ENCODE peak calls at places on chromosomes 12 and 14, in eight cellular contexts. One of them, this sample, is unnamed.

GRCh38 chr14:94005324-94005723 is 8.2 kb downstream of the CCDC197 start:
- DNase-seq in ELF-1: no peak
- DNase-seq in transverse colon: no peak
- DNase-seq in glomerular endothelial cell: no peak
- DNase-seq in stimulated activated CD8-positive, alpha-beta memory T cell treated with anti-CD3 and anti-CD28 coated beads, Interleukin-2, amount 100 ng/mL, for 1 hour: no peak
- DNase-seq in Caki2: no peak
- DNase-seq in AG08395: no peak
- DNase-seq in SW480: no peak
- DNase-seq in this sample: no peak

GRCh38 chr12:49892732-49893317 is 10.9 kb downstream of the FAIM2 start:
- DNase-seq in stimulated activated CD8-positive, alpha-beta memory T cell treated with anti-CD3 and anti-CD28 coated beads, Interleukin-2, amount 100 ng/mL, for 1 hour: no peak
- DNase-seq in transverse colon: no peak
- DNase-seq in Caki2: no peak
- DNase-seq in glomerular endothelial cell: no peak
- DNase-seq in AG08395: no peak
- DNase-seq in ELF-1: no peak
- DNase-seq in SW480: no peak
- DNase-seq in this sample: no peak

GRCh38 chr14:76080009-76080408 is 71.7 kb upstream of the GPATCH2L start:
- DNase-seq in stimulated activated CD8-positive, alpha-beta memory T cell treated with anti-CD3 and anti-CD28 coated beads, Interleukin-2, amount 100 ng/mL, for 1 hour: no peak
- DNase-seq in transverse colon: no peak
- DNase-seq in ELF-1: no peak
- DNase-seq in SW480: no peak
- DNase-seq in glomerular endothelial cell: no peak
- DNase-seq in AG08395: no peak
- DNase-seq in Caki2: no peak
- DNase-seq in this sample: no peak

GRCh38 chr14:89918721-89919120 is 35.8 kb downstream of the EFCAB11 start:
- DNase-seq in glomerular endothelial cell: no peak
- DNase-seq in stimulated activated CD8-positive, alpha-beta memory T cell treated with anti-CD3 and anti-CD28 coated beads, Interleukin-2, amount 100 ng/mL, for 1 hour: no peak
- DNase-seq in SW480: no peak
- DNase-seq in ELF-1: no peak
- DNase-seq in Caki2: no peak
- DNase-seq in AG08395: no peak
- DNase-seq in transverse colon: no peak
- DNase-seq in this sample: no peak

GRCh38 chr12:77102691-77103090 is 37.3 kb upstream of the E2F7 start:
- DNase-seq in glomerular endothelial cell: no peak
- DNase-seq in Caki2: peak
- DNase-seq in stimulated activated CD8-positive, alpha-beta memory T cell treated with anti-CD3 and anti-CD28 coated beads, Interleukin-2, amount 100 ng/mL, for 1 hour: no peak
- DNase-seq in transverse colon: no peak
- DNase-seq in AG08395: peak
- DNase-seq in ELF-1: no peak
- DNase-seq in SW480: peak
- DNase-seq in this sample: no peak

GRCh38 chr14:27528328-27528727 is 930.5 kb upstream of the NOVA1 start:
- DNase-seq in ELF-1: no peak
- DNase-seq in AG08395: no peak
- DNase-seq in transverse colon: no peak
- DNase-seq in stimulated activated CD8-positive, alpha-beta memory T cell treated with anti-CD3 and anti-CD28 coated beads, Interleukin-2, amount 100 ng/mL, for 1 hour: no peak
- DNase-seq in glomerular endothelial cell: peak
- DNase-seq in Caki2: peak
- DNase-seq in SW480: peak
- DNase-seq in this sample: no peak

GRCh38 chr12:123267991-123268843 is 3.4 kb downstream of the CDK2AP1 start:
- DNase-seq in AG08395: no peak
- DNase-seq in transverse colon: peak
- DNase-seq in SW480: no peak
- DNase-seq in Caki2: no peak
- DNase-seq in ELF-1: no peak
- DNase-seq in glomerular endothelial cell: no peak
- DNase-seq in stimulated activated CD8-positive, alpha-beta memory T cell treated with anti-CD3 and anti-CD28 coated beads, Interleukin-2, amount 100 ng/mL, for 1 hour: no peak
- DNase-seq in this sample: no peak

GRCh38 chr12:41653386-41654110 is 465.4 kb downstream of the PDZRN4 start:
- DNase-seq in ELF-1: no peak
- DNase-seq in transverse colon: no peak
- DNase-seq in glomerular endothelial cell: no peak
- DNase-seq in SW480: no peak
- DNase-seq in AG08395: no peak
- DNase-seq in Caki2: no peak
- DNase-seq in stimulated activated CD8-positive, alpha-beta memory T cell treated with anti-CD3 and anti-CD28 coated beads, Interleukin-2, amount 100 ng/mL, for 1 hour: no peak
- DNase-seq in this sample: no peak

GRCh38 chr14:101734241-101734847 is 27.2 kb upstream of the PPP2R5C start:
- DNase-seq in stimulated activated CD8-positive, alpha-beta memory T cell treated with anti-CD3 and anti-CD28 coated beads, Interleukin-2, amount 100 ng/mL, for 1 hour: no peak
- DNase-seq in transverse colon: no peak
- DNase-seq in glomerular endothelial cell: no peak
- DNase-seq in SW480: no peak
- DNase-seq in ELF-1: no peak
- DNase-seq in AG08395: no peak
- DNase-seq in Caki2: no peak
- DNase-seq in this sample: no peak

GRCh38 chr12:113403435-113404415 is at the start of gene SDS:
- DNase-seq in Caki2: no peak
- DNase-seq in transverse colon: peak
- DNase-seq in SW480: no peak
- DNase-seq in stimulated activated CD8-positive, alpha-beta memory T cell treated with anti-CD3 and anti-CD28 coated beads, Interleukin-2, amount 100 ng/mL, for 1 hour: no peak
- DNase-seq in ELF-1: no peak
- DNase-seq in AG08395: no peak
- DNase-seq in glomerular endothelial cell: no peak
- DNase-seq in this sample: peak

GRCh38 chr12:105214141-105214540 is 21.8 kb downstream of the APPL2 start:
- DNase-seq in ELF-1: no peak
- DNase-seq in transverse colon: no peak
- DNase-seq in glomerular endothelial cell: no peak
- DNase-seq in stimulated activated CD8-positive, alpha-beta memory T cell treated with anti-CD3 and anti-CD28 coated beads, Interleukin-2, amount 100 ng/mL, for 1 hour: no peak
- DNase-seq in Caki2: peak
- DNase-seq in SW480: peak
- DNase-seq in AG08395: peak
- DNase-seq in this sample: no peak

GRCh38 chr12:65171073-65171472 is 1.7 kb downstream of the LEMD3 start:
- DNase-seq in transverse colon: no peak
- DNase-seq in AG08395: no peak
- DNase-seq in glomerular endothelial cell: no peak
- DNase-seq in stimulated activated CD8-positive, alpha-beta memory T cell treated with anti-CD3 and anti-CD28 coated beads, Interleukin-2, amount 100 ng/mL, for 1 hour: no peak
- DNase-seq in Caki2: no peak
- DNase-seq in ELF-1: no peak
- DNase-seq in SW480: no peak
- DNase-seq in this sample: no peak

GRCh38 chr12:105278043-105278697 is 42.2 kb upstream of the APPL2 start:
- DNase-seq in transverse colon: no peak
- DNase-seq in SW480: no peak
- DNase-seq in glomerular endothelial cell: no peak
- DNase-seq in AG08395: peak
- DNase-seq in stimulated activated CD8-positive, alpha-beta memory T cell treated with anti-CD3 and anti-CD28 coated beads, Interleukin-2, amount 100 ng/mL, for 1 hour: no peak
- DNase-seq in Caki2: no peak
- DNase-seq in ELF-1: no peak
- DNase-seq in this sample: no peak

GRCh38 chr12:43436597-43436996 is 115.4 kb downstream of the ADAMTS20 start:
- DNase-seq in SW480: no peak
- DNase-seq in AG08395: no peak
- DNase-seq in Caki2: no peak
- DNase-seq in ELF-1: no peak
- DNase-seq in transverse colon: no peak
- DNase-seq in stimulated activated CD8-positive, alpha-beta memory T cell treated with anti-CD3 and anti-CD28 coated beads, Interleukin-2, amount 100 ng/mL, for 1 hour: no peak
- DNase-seq in glomerular endothelial cell: no peak
- DNase-seq in this sample: no peak

GRCh38 chr14:103317251-103317650 is 16.8 kb upstream of the EIF5 start:
- DNase-seq in ELF-1: no peak
- DNase-seq in transverse colon: no peak
- DNase-seq in AG08395: no peak
- DNase-seq in Caki2: no peak
- DNase-seq in SW480: no peak
- DNase-seq in glomerular endothelial cell: no peak
- DNase-seq in stimulated activated CD8-positive, alpha-beta memory T cell treated with anti-CD3 and anti-CD28 coated beads, Interleukin-2, amount 100 ng/mL, for 1 hour: no peak
- DNase-seq in this sample: no peak

GRCh38 chr12:68269727-68270126 is 16.3 kb upstream of the IL22 start:
- DNase-seq in transverse colon: no peak
- DNase-seq in Caki2: no peak
- DNase-seq in stimulated activated CD8-positive, alpha-beta memory T cell treated with anti-CD3 and anti-CD28 coated beads, Interleukin-2, amount 100 ng/mL, for 1 hour: no peak
- DNase-seq in SW480: no peak
- DNase-seq in glomerular endothelial cell: no peak
- DNase-seq in AG08395: no peak
- DNase-seq in ELF-1: no peak
- DNase-seq in this sample: no peak

GRCh38 chr12:50537538-50537919 is 32.7 kb downstream of the DIP2B start:
- DNase-seq in SW480: peak
- DNase-seq in transverse colon: no peak
- DNase-seq in ELF-1: no peak
- DNase-seq in AG08395: peak
- DNase-seq in Caki2: peak
- DNase-seq in stimulated activated CD8-positive, alpha-beta memory T cell treated with anti-CD3 and anti-CD28 coated beads, Interleukin-2, amount 100 ng/mL, for 1 hour: no peak
- DNase-seq in glomerular endothelial cell: no peak
- DNase-seq in this sample: no peak

GRCh38 chr12:100733817-100734593 is 60.6 kb upstream of the ANO4 start:
- DNase-seq in SW480: peak
- DNase-seq in ELF-1: no peak
- DNase-seq in AG08395: peak
- DNase-seq in stimulated activated CD8-positive, alpha-beta memory T cell treated with anti-CD3 and anti-CD28 coated beads, Interleukin-2, amount 100 ng/mL, for 1 hour: no peak
- DNase-seq in transverse colon: no peak
- DNase-seq in glomerular endothelial cell: peak
- DNase-seq in Caki2: peak
- DNase-seq in this sample: no peak

GRCh38 chr12:18955594-18955993 is 173.9 kb upstream of the PLEKHA5 start:
- DNase-seq in Caki2: no peak
- DNase-seq in stimulated activated CD8-positive, alpha-beta memory T cell treated with anti-CD3 and anti-CD28 coated beads, Interleukin-2, amount 100 ng/mL, for 1 hour: no peak
- DNase-seq in AG08395: peak
- DNase-seq in transverse colon: no peak
- DNase-seq in glomerular endothelial cell: no peak
- DNase-seq in ELF-1: no peak
- DNase-seq in SW480: no peak
- DNase-seq in this sample: no peak

GRCh38 chr12:20695232-20695631 is at the start of gene SLCO1C1:
- DNase-seq in glomerular endothelial cell: no peak
- DNase-seq in SW480: no peak
- DNase-seq in transverse colon: no peak
- DNase-seq in ELF-1: peak
- DNase-seq in stimulated activated CD8-positive, alpha-beta memory T cell treated with anti-CD3 and anti-CD28 coated beads, Interleukin-2, amount 100 ng/mL, for 1 hour: no peak
- DNase-seq in AG08395: no peak
- DNase-seq in Caki2: no peak
- DNase-seq in this sample: no peak

GRCh38 chr12:109147954-109148353 is 31.6 kb downstream of the ACACB start:
- DNase-seq in glomerular endothelial cell: no peak
- DNase-seq in SW480: no peak
- DNase-seq in transverse colon: peak
- DNase-seq in AG08395: peak
- DNase-seq in stimulated activated CD8-positive, alpha-beta memory T cell treated with anti-CD3 and anti-CD28 coated beads, Interleukin-2, amount 100 ng/mL, for 1 hour: no peak
- DNase-seq in Caki2: no peak
- DNase-seq in ELF-1: no peak
- DNase-seq in this sample: peak

GRCh38 chr12:110615171-110615570 is 1.2 kb downstream of the TCTN1 start:
- DNase-seq in stimulated activated CD8-positive, alpha-beta memory T cell treated with anti-CD3 and anti-CD28 coated beads, Interleukin-2, amount 100 ng/mL, for 1 hour: no peak
- DNase-seq in SW480: no peak
- DNase-seq in ELF-1: no peak
- DNase-seq in AG08395: no peak
- DNase-seq in transverse colon: no peak
- DNase-seq in Caki2: no peak
- DNase-seq in glomerular endothelial cell: no peak
- DNase-seq in this sample: no peak

GRCh38 chr14:82488473-82488872 is 954.8 kb upstream of the SEL1L start:
- DNase-seq in Caki2: no peak
- DNase-seq in SW480: no peak
- DNase-seq in stimulated activated CD8-positive, alpha-beta memory T cell treated with anti-CD3 and anti-CD28 coated beads, Interleukin-2, amount 100 ng/mL, for 1 hour: no peak
- DNase-seq in glomerular endothelial cell: no peak
- DNase-seq in AG08395: no peak
- DNase-seq in transverse colon: no peak
- DNase-seq in ELF-1: no peak
- DNase-seq in this sample: no peak

GRCh38 chr12:115402443-115403170 is 718.6 kb upstream of the TBX3 start:
- DNase-seq in glomerular endothelial cell: no peak
- DNase-seq in Caki2: no peak
- DNase-seq in stimulated activated CD8-positive, alpha-beta memory T cell treated with anti-CD3 and anti-CD28 coated beads, Interleukin-2, amount 100 ng/mL, for 1 hour: no peak
- DNase-seq in ELF-1: no peak
- DNase-seq in SW480: no peak
- DNase-seq in transverse colon: no peak
- DNase-seq in AG08395: peak
- DNase-seq in this sample: no peak

GRCh38 chr12:26150737-26151450 is 26.1 kb upstream of the BHLHE41 start:
- DNase-seq in stimulated activated CD8-positive, alpha-beta memory T cell treated with anti-CD3 and anti-CD28 coated beads, Interleukin-2, amount 100 ng/mL, for 1 hour: no peak
- DNase-seq in AG08395: peak
- DNase-seq in ELF-1: no peak
- DNase-seq in transverse colon: no peak
- DNase-seq in glomerular endothelial cell: no peak
- DNase-seq in Caki2: no peak
- DNase-seq in SW480: no peak
- DNase-seq in this sample: no peak